ENCODE peak calls at places on chromosomes 16 and 17, in ten cellular contexts. O is H9; V is left ventricle myocardium inferior; J is stomach; W is neural crest cell; Z is CD8-positive, alpha-beta T cell; Y is A549; L is ovary; I is IMR-90; D is PC-3. C is an unnamed sample.

GRCh38 chr17:79589669-79590270 is 21.1 kb downstream of the RBFOX3 start:
- DNase-seq in O (no peak), V (no peak), J (no peak), W (no peak), Z (no peak), Y (no peak), L (no peak), I (no peak), D (no peak), C (no peak)

GRCh38 chr17:22461460-22462145 is 769.3 kb downstream of the KCNJ18 start:
- DNase-seq in O (no peak), V (no peak), J (no peak), W (no peak), Z (no peak), Y (no peak), L (no peak), I (no peak), D (no peak), C (no peak)

GRCh38 chr17:80855968-80856862 is 135.4 kb upstream of the CHMP6 start:
- DNase-seq in O (no peak), V (no peak), J (peak; percentile 50), W (no peak), Z (peak; percentile 35), Y (peak; percentile 96), L (no peak), I (peak; percentile 100), D (peak; percentile 98), C (peak; percentile 99)

GRCh38 chr16:27550582-27550920 is 607 bp downstream of the KATNIP start:
- DNase-seq in O (no peak), V (no peak), J (no peak), W (no peak), Z (no peak), Y (no peak), L (no peak), I (no peak), D (no peak), C (peak; percentile 23)

GRCh38 chr17:4324463-4324862 is 42.0 kb downstream of the UBE2G1 start:
- DNase-seq in O (no peak), V (no peak), J (no peak), W (no peak), Z (no peak), Y (no peak), L (no peak), I (no peak), D (no peak), C (no peak)

GRCh38 chr17:75818326-75818885 is 25.8 kb downstream of the UNC13D start:
- DNase-seq in O (no peak), V (no peak), J (no peak), W (no peak), Z (no peak), Y (no peak), L (no peak), I (no peak), D (no peak), C (no peak)

GRCh38 chr17:78839762-78840529 is 668 bp downstream of the USP36 start:
- DNase-seq in O (peak; percentile 54), V (no peak), J (peak; percentile 51), W (no peak), Z (peak; percentile 50), Y (peak; percentile 51), L (peak; percentile 62), I (peak; percentile 76), D (peak; percentile 43), C (peak; percentile 48)

GRCh38 chr17:511833-512251 is 159.2 kb upstream of the RPH3AL start:
- DNase-seq in O (no peak), V (no peak), J (no peak), W (no peak), Z (no peak), Y (no peak), L (no peak), I (peak; percentile 6), D (no peak), C (peak; percentile 54)

GRCh38 chr17:80751460-80752368 is 207.1 kb downstream of the RPTOR start:
- DNase-seq in O (no peak), V (no peak), J (no peak), W (no peak), Z (no peak), Y (no peak), L (no peak), I (peak; percentile 58), D (no peak), C (no peak)

GRCh38 chr17:44920565-44920940 is 5.3 kb upstream of the GFAP start:
- DNase-seq in O (peak; percentile 34), V (no peak), J (no peak), W (no peak), Z (no peak), Y (no peak), L (no peak), I (no peak), D (no peak), C (no peak)

GRCh38 chr17:76178124-76178523 is 37.1 kb upstream of the FOXJ1 start:
- DNase-seq in O (no peak), V (no peak), J (no peak), W (no peak), Z (no peak), Y (no peak), L (no peak), I (no peak), D (no peak), C (no peak)

GRCh38 chr16:11432856-11433395 is 87.7 kb downstream of the RMI2 start:
- DNase-seq in O (no peak), V (no peak), J (no peak), W (no peak), Z (no peak), Y (no peak), L (no peak), I (no peak), D (no peak), C (no peak)

GRCh38 chr16:54173489-54173888 is 113.1 kb downstream of the IRX3 start:
- DNase-seq in O (no peak), V (no peak), J (no peak), W (no peak), Z (no peak), Y (no peak), L (no peak), I (no peak), D (no peak), C (no peak)

GRCh38 chr17:44451016-44451415 is 52.2 kb downstream of the GPATCH8 start:
- DNase-seq in O (no peak), V (no peak), J (no peak), W (no peak), Z (no peak), Y (no peak), L (no peak), I (no peak), D (no peak), C (peak; percentile 63)

GRCh38 chr17:67990909-67991308 is 5.4 kb downstream of the C17orf58 start:
- DNase-seq in O (no peak), V (no peak), J (no peak), W (no peak), Z (no peak), Y (no peak), L (no peak), I (no peak), D (peak; percentile 15), C (no peak)

GRCh38 chr16:89347807-89348206 is 130.3 kb downstream of the ZNF778 start:
- DNase-seq in O (no peak), V (no peak), J (no peak), W (no peak), Z (no peak), Y (no peak), L (no peak), I (no peak), D (no peak), C (no peak)

GRCh38 chr17:4499431-4500187 is 928 bp downstream of the SPNS2 start:
- DNase-seq in O (peak; percentile 69), V (no peak), J (no peak), W (peak; percentile 19), Z (peak; percentile 22), Y (peak; percentile 38), L (no peak), I (no peak), D (no peak), C (peak; percentile 23)

DNA sequence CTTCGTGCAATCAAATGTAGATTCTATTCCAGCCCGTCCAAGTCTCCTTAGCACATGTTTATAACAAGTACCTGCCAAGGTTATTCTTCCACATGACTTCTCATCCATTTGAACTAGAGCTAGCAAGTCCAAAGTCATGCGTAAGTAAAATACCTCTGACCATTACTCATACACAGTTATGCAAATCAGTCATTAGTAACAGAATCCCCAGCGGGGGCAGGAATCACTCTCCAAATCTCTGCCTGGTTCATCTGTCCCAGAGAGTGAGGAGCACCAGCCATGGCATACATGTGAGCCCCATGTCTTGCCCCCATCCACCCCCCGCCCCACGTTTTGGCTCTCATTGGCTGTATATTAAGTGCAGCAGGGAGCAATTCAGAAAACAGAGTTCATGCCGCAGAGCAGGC is 27.7 kb downstream of the SRL start:
- DNase-seq in O (no peak), V (no peak), J (peak; percentile 37), W (no peak), Z (no peak), Y (peak; percentile 40), L (no peak), I (peak; percentile 96), D (peak; percentile 72), C (peak; percentile 94)
- TF ChIP-seq CTCF in O (no peak), V (no peak), J (no peak), W (no peak), Z (no peak), Y (no peak), L (no peak), I (no peak), D (no peak), C (no peak)

GRCh38 chr16:59412275-59412841 is 678.2 kb upstream of the GOT2 start:
- DNase-seq in O (no peak), V (no peak), J (no peak), W (no peak), Z (no peak), Y (peak; percentile 15), L (no peak), I (peak; percentile 30), D (peak; percentile 54), C (peak; percentile 46)
- TF ChIP-seq CTCF in O (peak; percentile 74), V (peak; percentile 29), J (no peak), W (peak; percentile 63), Z (no peak), Y (peak; percentile 69), L (no peak), I (peak; percentile 54), D (peak; percentile 65), C (peak; percentile 64)

GRCh38 chr17:10398352-10398751 is 23.4 kb downstream of the MYH8 start:
- DNase-seq in O (peak; percentile 79), V (no peak), J (no peak), W (no peak), Z (no peak), Y (no peak), L (no peak), I (no peak), D (no peak), C (no peak)
- TF ChIP-seq CTCF in O (peak; percentile 69), V (no peak), J (no peak), W (no peak), Z (no peak), Y (no peak), L (no peak), I (no peak), D (no peak), C (no peak)

DNA sequence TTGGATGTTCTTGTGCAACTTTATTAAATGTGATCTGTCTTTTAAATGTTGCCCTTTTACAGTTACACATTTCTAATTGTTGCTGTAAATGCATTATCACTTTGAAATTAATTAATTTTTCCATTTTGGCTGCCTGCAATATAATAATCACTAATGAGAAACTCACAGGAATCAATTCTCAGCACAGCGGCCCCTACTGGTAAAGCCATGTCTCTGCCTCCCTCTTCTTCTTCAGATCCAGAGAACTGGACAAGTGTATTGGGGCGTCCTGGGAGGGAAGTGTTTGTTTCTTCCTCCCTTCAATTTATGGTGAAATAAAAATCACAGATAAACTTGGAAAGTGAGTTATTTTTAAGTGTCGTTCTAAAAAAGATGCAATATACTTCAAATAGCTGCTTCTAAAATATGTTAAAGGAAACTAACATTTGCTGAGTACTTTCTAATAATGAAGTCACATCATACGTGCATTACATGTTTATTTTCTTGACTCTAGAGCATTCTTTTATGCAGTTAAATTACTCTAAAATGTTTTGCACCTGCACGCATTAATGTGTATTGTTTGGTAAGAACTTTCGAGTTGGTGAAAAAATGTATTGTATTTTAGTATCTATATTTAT is 338.0 kb downstream of the WWOX start:
- DNase-seq in O (no peak), V (no peak), J (peak; percentile 33), W (peak; percentile 45), Z (peak; percentile 20), Y (peak; percentile 38), L (peak; percentile 55), I (peak; percentile 1), D (peak; percentile 36), C (peak; percentile 35)
- TF ChIP-seq CTCF in O (peak; percentile 97), V (no peak), J (peak; percentile 18), W (peak; percentile 92), Z (peak; percentile 94), Y (peak; percentile 75), L (peak; percentile 39), I (peak; percentile 46), D (peak; percentile 79), C (peak; percentile 84)